ENCODE peak calls at places on chromosomes 7 and 10, in four cellular contexts. One of them, this sample, is unnamed.

GRCh38 chr7:151014950-151015349 is 9.3 kb downstream of the ATG9B start:
- DNase-seq in K562: no peak
- DNase-seq in HepG2: no peak
- DNase-seq in GM12878: no peak
- DNase-seq in this sample: no peak

GRCh38 chr7:23938937-23939552 is 229.0 kb downstream of the STK31 start:
- DNase-seq in K562: no peak
- DNase-seq in HepG2: peak
- DNase-seq in GM12878: no peak
- DNase-seq in this sample: peak

GRCh38 chr7:151699147-151699546 is 177.8 kb downstream of the PRKAG2 start:
- DNase-seq in K562: peak
- DNase-seq in HepG2: no peak
- DNase-seq in GM12878: no peak
- DNase-seq in this sample: no peak

GRCh38 chr7:165661-166369 is 26.6 kb upstream of the FAM20C start:
- DNase-seq in K562: no peak
- DNase-seq in HepG2: no peak
- DNase-seq in GM12878: no peak
- DNase-seq in this sample: no peak

GRCh38 chr7:109641445-109641844 is 1071.8 kb downstream of the DNAJB9 start:
- DNase-seq in K562: no peak
- DNase-seq in HepG2: no peak
- DNase-seq in GM12878: no peak
- DNase-seq in this sample: no peak

GRCh38 chr7:40008218-40008815 is 58.3 kb downstream of the CDK13 start:
- DNase-seq in K562: no peak
- DNase-seq in HepG2: no peak
- DNase-seq in GM12878: no peak
- DNase-seq in this sample: no peak

GRCh38 chr7:19161671-19162070 is 16.4 kb upstream of the FERD3L start:
- DNase-seq in K562: no peak
- DNase-seq in HepG2: no peak
- DNase-seq in GM12878: no peak
- DNase-seq in this sample: no peak

GRCh38 chr10:9024210-9024609 is 969.7 kb downstream of the GATA3 start:
- DNase-seq in K562: no peak
- DNase-seq in HepG2: no peak
- DNase-seq in GM12878: no peak
- DNase-seq in this sample: no peak

GRCh38 chr7:149196151-149196704 is 882 bp downstream of the ZNF282 start:
- DNase-seq in K562: peak
- DNase-seq in HepG2: no peak
- DNase-seq in GM12878: no peak
- DNase-seq in this sample: no peak

GRCh38 chr7:73899731-73900142 is 38.8 kb downstream of the TMEM270 start:
- DNase-seq in K562: no peak
- DNase-seq in HepG2: no peak
- DNase-seq in GM12878: no peak
- DNase-seq in this sample: no peak

GRCh38 chr10:34655286-34656170 is 159.6 kb downstream of the PARD3 start:
- DNase-seq in K562: peak
- DNase-seq in HepG2: peak
- DNase-seq in GM12878: no peak
- DNase-seq in this sample: peak

GRCh38 chr10:50857579-50857978 is 27.8 kb downstream of the A1CF start:
- DNase-seq in K562: no peak
- DNase-seq in HepG2: no peak
- DNase-seq in GM12878: no peak
- DNase-seq in this sample: no peak

GRCh38 chr10:49534670-49535381 is 4.1 kb downstream of the ERCC6 start:
- DNase-seq in K562: no peak
- DNase-seq in HepG2: no peak
- DNase-seq in GM12878: peak
- DNase-seq in this sample: no peak

GRCh38 chr10:102813734-102814455 is 23.3 kb downstream of the CYP17A1 start:
- DNase-seq in K562: peak
- DNase-seq in HepG2: peak
- DNase-seq in GM12878: no peak
- DNase-seq in this sample: no peak

GRCh38 chr10:131983780-131984179 is 2.1 kb upstream of the BNIP3 start:
- DNase-seq in K562: no peak
- DNase-seq in HepG2: peak
- DNase-seq in GM12878: no peak
- DNase-seq in this sample: no peak

GRCh38 chr10:68861253-68861652 is 33.9 kb downstream of the STOX1 start:
- DNase-seq in K562: no peak
- DNase-seq in HepG2: no peak
- DNase-seq in GM12878: no peak
- DNase-seq in this sample: no peak

GRCh38 chr10:11856678-11857077 is 33.5 kb downstream of the PROSER2 start:
- DNase-seq in K562: no peak
- DNase-seq in HepG2: no peak
- DNase-seq in GM12878: no peak
- DNase-seq in this sample: no peak

GRCh38 chr10:62498271-62498670 is 124.1 kb downstream of the ZNF365 start:
- DNase-seq in K562: no peak
- DNase-seq in HepG2: no peak
- DNase-seq in GM12878: no peak
- DNase-seq in this sample: no peak

GRCh38 chr7:27779873-27780272 is 39.9 kb downstream of the TAX1BP1 start:
- DNase-seq in K562: no peak
- DNase-seq in HepG2: no peak
- DNase-seq in GM12878: no peak
- DNase-seq in this sample: no peak

GRCh38 chr10:72679838-72680241 is 12.1 kb upstream of the MCU start:
- DNase-seq in K562: no peak
- DNase-seq in HepG2: peak
- DNase-seq in GM12878: no peak
- DNase-seq in this sample: no peak
- TF ChIP-seq NR2C2 in K562: no peak
- TF ChIP-seq NR2C2 in HepG2: no peak
- TF ChIP-seq NR2C2 in GM12878: no peak
- TF ChIP-seq NR2C2 in this sample: no peak

DNA sequence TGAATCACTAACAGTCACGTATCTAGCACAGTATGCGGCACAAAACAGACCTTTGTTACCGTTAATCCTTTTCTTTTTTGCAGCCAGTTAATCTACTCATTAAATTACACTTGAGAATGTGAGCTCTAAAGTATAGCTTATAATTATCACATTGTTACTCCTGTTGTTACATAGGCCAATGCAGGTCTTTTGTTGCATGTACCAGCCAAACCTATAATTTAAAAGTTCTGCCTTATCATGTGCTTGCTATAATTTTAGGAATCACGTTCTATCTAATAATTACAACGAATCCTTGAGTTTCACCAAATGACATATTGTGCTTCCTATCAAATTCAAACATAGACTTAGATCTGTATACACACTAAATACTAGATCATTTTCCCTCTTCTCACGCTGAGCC is 245.1 kb downstream of the DGKI start:
- DNase-seq in K562: no peak
- DNase-seq in HepG2: no peak
- DNase-seq in GM12878: no peak
- DNase-seq in this sample: no peak
- TF ChIP-seq ETV6 in K562: no peak
- TF ChIP-seq ETV6 in HepG2: no peak
- TF ChIP-seq ETV6 in GM12878: no peak
- TF ChIP-seq ETV6 in this sample: no peak

GRCh38 chr10:65313406-65313805 is 1612.4 kb upstream of the LRRTM3 start:
- DNase-seq in K562: no peak
- DNase-seq in HepG2: no peak
- DNase-seq in GM12878: no peak
- DNase-seq in this sample: no peak
- TF ChIP-seq NR2C2 in K562: no peak
- TF ChIP-seq NR2C2 in HepG2: no peak
- TF ChIP-seq NR2C2 in GM12878: no peak
- TF ChIP-seq NR2C2 in this sample: no peak

GRCh38 chr7:5525271-5526189 is 101.9 kb upstream of the TNRC18 start:
- DNase-seq in K562: no peak
- DNase-seq in HepG2: peak
- DNase-seq in GM12878: peak
- DNase-seq in this sample: no peak
- TF ChIP-seq ETV6 in K562: no peak
- TF ChIP-seq ETV6 in HepG2: no peak
- TF ChIP-seq ETV6 in GM12878: no peak
- TF ChIP-seq ETV6 in this sample: no peak

GRCh38 chr7:66671034-66671433 is 42.4 kb downstream of the KCTD7 start:
- DNase-seq in K562: no peak
- DNase-seq in HepG2: no peak
- DNase-seq in GM12878: no peak
- DNase-seq in this sample: no peak

GRCh38 chr7:66667023-66667728 is 38.5 kb downstream of the KCTD7 start:
- DNase-seq in K562: no peak
- DNase-seq in HepG2: no peak
- DNase-seq in GM12878: no peak
- DNase-seq in this sample: no peak

GRCh38 chr7:66668677-66669076 is 40.0 kb downstream of the KCTD7 start:
- DNase-seq in K562: no peak
- DNase-seq in HepG2: no peak
- DNase-seq in GM12878: no peak
- DNase-seq in this sample: no peak

GRCh38 chr7:66668112-66668511 is 39.4 kb downstream of the KCTD7 start:
- DNase-seq in K562: no peak
- DNase-seq in HepG2: no peak
- DNase-seq in GM12878: no peak
- DNase-seq in this sample: no peak

GRCh38 chr7:66669088-66669487 is 40.4 kb downstream of the KCTD7 start:
- DNase-seq in K562: no peak
- DNase-seq in HepG2: peak
- DNase-seq in GM12878: no peak
- DNase-seq in this sample: no peak
- TF ChIP-seq NR2C2 in K562: no peak
- TF ChIP-seq NR2C2 in HepG2: no peak
- TF ChIP-seq NR2C2 in GM12878: no peak
- TF ChIP-seq NR2C2 in this sample: no peak

GRCh38 chr7:12217311-12217710 is 6.2 kb downstream of the TMEM106B start:
- DNase-seq in K562: no peak
- DNase-seq in HepG2: no peak
- DNase-seq in GM12878: no peak
- DNase-seq in this sample: no peak

GRCh38 chr7:12220321-12221046 is 9.4 kb downstream of the TMEM106B start:
- DNase-seq in K562: no peak
- DNase-seq in HepG2: no peak
- DNase-seq in GM12878: no peak
- DNase-seq in this sample: no peak

GRCh38 chr7:12228024-12228423 is 16.9 kb downstream of the TMEM106B start:
- DNase-seq in K562: no peak
- DNase-seq in HepG2: no peak
- DNase-seq in GM12878: no peak
- DNase-seq in this sample: no peak

GRCh38 chr7:12221414-12221813 is 10.3 kb downstream of the TMEM106B start:
- DNase-seq in K562: no peak
- DNase-seq in HepG2: no peak
- DNase-seq in GM12878: no peak
- DNase-seq in this sample: no peak

DNA sequence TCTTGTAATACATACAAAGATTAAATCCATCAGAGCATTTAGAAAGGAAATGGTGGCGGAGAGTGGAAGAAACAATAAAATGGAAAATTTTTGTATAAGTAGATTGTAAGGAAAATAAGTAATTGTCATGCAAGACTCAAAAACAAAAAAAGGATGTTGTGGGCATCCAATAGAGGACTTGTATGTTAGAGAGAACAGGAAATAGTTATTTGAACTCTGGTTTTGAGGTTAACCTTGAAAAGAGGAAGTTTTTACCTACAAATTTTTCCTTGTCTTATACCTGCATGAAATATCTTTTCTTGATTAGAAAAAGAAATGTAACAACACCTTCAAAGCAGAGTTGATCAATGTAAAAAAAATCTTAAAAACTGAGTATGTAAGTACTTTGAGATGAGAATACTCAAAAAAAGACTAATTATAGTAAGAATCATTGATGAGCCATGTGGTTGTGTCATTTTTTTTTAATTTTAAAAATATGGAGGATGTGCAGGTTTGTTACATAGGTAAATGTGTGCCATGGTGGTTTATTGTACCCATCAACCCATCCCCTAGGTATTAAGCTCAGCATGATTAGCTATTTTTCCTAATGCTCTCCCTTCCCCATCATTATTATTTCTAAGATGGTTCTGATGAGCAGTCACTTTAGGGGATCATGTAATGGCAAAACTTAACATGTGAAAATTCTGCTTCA is 11.9 kb downstream of the TMEM106B start:
- DNase-seq in K562: no peak
- DNase-seq in HepG2: no peak
- DNase-seq in GM12878: no peak
- DNase-seq in this sample: no peak
- TF ChIP-seq ETV6 in K562: no peak
- TF ChIP-seq ETV6 in HepG2: no peak
- TF ChIP-seq ETV6 in GM12878: no peak
- TF ChIP-seq ETV6 in this sample: no peak